ENCODE peak calls at places on chromosomes 1 and 21, in ten cellular contexts. One of them, this sample, is unnamed.

GRCh38 chr1:70043806-70044205 is 161.6 kb downstream of the LRRC40 start:
- DNase-seq in neural crest cell: no peak
- DNase-seq in GM23338: peak; percentile 13
- DNase-seq in endothelial cell: no peak
- DNase-seq in adrenal gland: no peak
- DNase-seq in right lobe of liver: no peak
- DNase-seq in colonic mucosa: no peak
- DNase-seq in AG09319: peak; percentile 29
- DNase-seq in left ventricle myocardium inferior: no peak
- DNase-seq in thoracic aorta: no peak
- DNase-seq in this sample: no peak

GRCh38 chr21:9839011-9839661 is 682.2 kb upstream of the TPTE start:
- DNase-seq in adrenal gland: no peak
- DNase-seq in left ventricle myocardium inferior: peak; percentile 15
- DNase-seq in neural crest cell: no peak
- DNase-seq in endothelial cell: no peak
- DNase-seq in colonic mucosa: no peak
- DNase-seq in thoracic aorta: no peak
- DNase-seq in AG09319: no peak
- DNase-seq in GM23338: no peak
- DNase-seq in right lobe of liver: peak; percentile 69
- DNase-seq in this sample: no peak

GRCh38 chr1:2979191-2980072 is 41.8 kb upstream of the ACTRT2 start:
- DNase-seq in left ventricle myocardium inferior: peak; percentile 10
- DNase-seq in neural crest cell: no peak
- DNase-seq in AG09319: no peak
- DNase-seq in endothelial cell: no peak
- DNase-seq in right lobe of liver: peak; percentile 44
- DNase-seq in colonic mucosa: no peak
- DNase-seq in adrenal gland: no peak
- DNase-seq in GM23338: no peak
- DNase-seq in thoracic aorta: no peak
- DNase-seq in this sample: no peak

GRCh38 chr1:9809122-9809521 is 14.6 kb downstream of the CLSTN1 start:
- DNase-seq in neural crest cell: no peak
- DNase-seq in right lobe of liver: no peak
- DNase-seq in GM23338: no peak
- DNase-seq in adrenal gland: no peak
- DNase-seq in left ventricle myocardium inferior: no peak
- DNase-seq in AG09319: no peak
- DNase-seq in endothelial cell: no peak
- DNase-seq in thoracic aorta: no peak
- DNase-seq in colonic mucosa: no peak
- DNase-seq in this sample: peak; percentile 34

GRCh38 chr1:55225228-55225627 is 10.1 kb upstream of the USP24 start:
- DNase-seq in colonic mucosa: no peak
- DNase-seq in right lobe of liver: no peak
- DNase-seq in left ventricle myocardium inferior: no peak
- DNase-seq in adrenal gland: no peak
- DNase-seq in neural crest cell: no peak
- DNase-seq in AG09319: no peak
- DNase-seq in endothelial cell: no peak
- DNase-seq in thoracic aorta: no peak
- DNase-seq in GM23338: peak; percentile 64
- DNase-seq in this sample: no peak

GRCh38 chr1:236018885-236019453 is 45.9 kb downstream of the NID1 start:
- DNase-seq in AG09319: no peak
- DNase-seq in GM23338: no peak
- DNase-seq in left ventricle myocardium inferior: peak; percentile 87
- DNase-seq in endothelial cell: no peak
- DNase-seq in right lobe of liver: peak; percentile 86
- DNase-seq in thoracic aorta: no peak
- DNase-seq in neural crest cell: no peak
- DNase-seq in colonic mucosa: peak; percentile 48
- DNase-seq in adrenal gland: peak; percentile 66
- DNase-seq in this sample: no peak

GRCh38 chr21:46634966-46635323 is 529 bp upstream of the PRMT2 start:
- DNase-seq in right lobe of liver: peak; percentile 68
- DNase-seq in adrenal gland: peak; percentile 75
- DNase-seq in thoracic aorta: peak; percentile 55
- DNase-seq in GM23338: peak; percentile 95
- DNase-seq in AG09319: peak; percentile 52
- DNase-seq in endothelial cell: no peak
- DNase-seq in colonic mucosa: peak; percentile 66
- DNase-seq in left ventricle myocardium inferior: no peak
- DNase-seq in neural crest cell: no peak
- DNase-seq in this sample: no peak

GRCh38 chr1:25703041-25703440 is 86.5 kb downstream of the MAN1C1 start:
- DNase-seq in adrenal gland: no peak
- DNase-seq in AG09319: no peak
- DNase-seq in GM23338: no peak
- DNase-seq in colonic mucosa: no peak
- DNase-seq in thoracic aorta: no peak
- DNase-seq in endothelial cell: no peak
- DNase-seq in neural crest cell: no peak
- DNase-seq in right lobe of liver: no peak
- DNase-seq in left ventricle myocardium inferior: no peak
- DNase-seq in this sample: no peak

GRCh38 chr1:59699227-59699847 is 115.4 kb upstream of the HOOK1 start:
- DNase-seq in left ventricle myocardium inferior: no peak
- DNase-seq in right lobe of liver: no peak
- DNase-seq in colonic mucosa: no peak
- DNase-seq in GM23338: peak; percentile 73
- DNase-seq in AG09319: no peak
- DNase-seq in endothelial cell: peak; percentile 22
- DNase-seq in neural crest cell: no peak
- DNase-seq in thoracic aorta: no peak
- DNase-seq in adrenal gland: peak; percentile 44
- DNase-seq in this sample: peak; percentile 25

GRCh38 chr1:216710042-216710441 is 13.2 kb downstream of the ESRRG start:
- DNase-seq in colonic mucosa: no peak
- DNase-seq in right lobe of liver: no peak
- DNase-seq in adrenal gland: no peak
- DNase-seq in GM23338: no peak
- DNase-seq in neural crest cell: no peak
- DNase-seq in endothelial cell: no peak
- DNase-seq in left ventricle myocardium inferior: no peak
- DNase-seq in AG09319: no peak
- DNase-seq in thoracic aorta: no peak
- DNase-seq in this sample: no peak

GRCh38 chr1:172380441-172381244 is 39.8 kb upstream of the C1orf105 start:
- DNase-seq in AG09319: no peak
- DNase-seq in endothelial cell: no peak
- DNase-seq in neural crest cell: no peak
- DNase-seq in GM23338: no peak
- DNase-seq in left ventricle myocardium inferior: no peak
- DNase-seq in right lobe of liver: no peak
- DNase-seq in adrenal gland: no peak
- DNase-seq in thoracic aorta: no peak
- DNase-seq in colonic mucosa: no peak
- DNase-seq in this sample: no peak
- TF ChIP-seq CTCF in AG09319: no peak
- TF ChIP-seq CTCF in endothelial cell: no peak
- TF ChIP-seq CTCF in neural crest cell: no peak
- TF ChIP-seq CTCF in GM23338: no peak
- TF ChIP-seq CTCF in left ventricle myocardium inferior: no peak
- TF ChIP-seq CTCF in right lobe of liver: no peak
- TF ChIP-seq CTCF in adrenal gland: no peak
- TF ChIP-seq CTCF in thoracic aorta: no peak
- TF ChIP-seq CTCF in colonic mucosa: no peak
- TF ChIP-seq CTCF in this sample: no peak

GRCh38 chr1:61337471-61337870 is 255.1 kb downstream of the NFIA start:
- DNase-seq in neural crest cell: no peak
- DNase-seq in endothelial cell: no peak
- DNase-seq in colonic mucosa: no peak
- DNase-seq in adrenal gland: no peak
- DNase-seq in GM23338: peak; percentile 16
- DNase-seq in thoracic aorta: no peak
- DNase-seq in AG09319: no peak
- DNase-seq in left ventricle myocardium inferior: no peak
- DNase-seq in right lobe of liver: no peak
- DNase-seq in this sample: no peak

GRCh38 chr1:61334718-61335589 is 252.6 kb downstream of the NFIA start:
- DNase-seq in colonic mucosa: no peak
- DNase-seq in right lobe of liver: no peak
- DNase-seq in neural crest cell: no peak
- DNase-seq in GM23338: no peak
- DNase-seq in AG09319: no peak
- DNase-seq in thoracic aorta: peak; percentile 16
- DNase-seq in left ventricle myocardium inferior: peak; percentile 57
- DNase-seq in adrenal gland: peak; percentile 48
- DNase-seq in endothelial cell: no peak
- DNase-seq in this sample: no peak

GRCh38 chr1:61337981-61338848 is 255.9 kb downstream of the NFIA start:
- DNase-seq in GM23338: peak; percentile 69
- DNase-seq in adrenal gland: peak; percentile 87
- DNase-seq in colonic mucosa: peak; percentile 64
- DNase-seq in left ventricle myocardium inferior: peak; percentile 65
- DNase-seq in thoracic aorta: peak; percentile 50
- DNase-seq in endothelial cell: peak; percentile 48
- DNase-seq in neural crest cell: peak; percentile 28
- DNase-seq in AG09319: peak; percentile 62
- DNase-seq in right lobe of liver: peak; percentile 67
- DNase-seq in this sample: peak; percentile 28

GRCh38 chr1:61338899-61339298 is 256.5 kb downstream of the NFIA start:
- DNase-seq in thoracic aorta: no peak
- DNase-seq in endothelial cell: no peak
- DNase-seq in neural crest cell: no peak
- DNase-seq in colonic mucosa: no peak
- DNase-seq in AG09319: no peak
- DNase-seq in GM23338: no peak
- DNase-seq in left ventricle myocardium inferior: no peak
- DNase-seq in adrenal gland: no peak
- DNase-seq in right lobe of liver: no peak
- DNase-seq in this sample: no peak

DNA sequence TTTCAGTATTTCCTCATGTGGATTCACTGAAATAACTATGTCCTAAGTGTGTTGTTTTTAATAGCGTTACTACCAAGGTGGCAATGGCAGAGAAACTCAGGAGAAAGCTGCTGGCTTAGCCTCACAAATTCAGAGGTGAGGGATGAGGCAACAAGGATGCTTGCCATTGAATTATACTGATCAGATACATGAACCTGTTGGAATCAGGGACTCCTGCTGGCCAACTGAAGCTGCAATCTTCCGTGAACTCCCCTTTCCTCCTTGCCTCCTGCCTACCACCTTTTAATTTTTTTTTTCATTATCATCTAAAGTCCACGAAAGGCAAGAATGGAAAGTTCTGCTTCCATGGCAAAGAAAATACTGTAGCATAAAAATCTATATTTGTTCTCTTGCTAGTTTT is 254.7 kb downstream of the NFIA start:
- DNase-seq in AG09319: no peak
- DNase-seq in endothelial cell: no peak
- DNase-seq in right lobe of liver: no peak
- DNase-seq in neural crest cell: no peak
- DNase-seq in thoracic aorta: no peak
- DNase-seq in GM23338: peak; percentile 41
- DNase-seq in adrenal gland: no peak
- DNase-seq in colonic mucosa: no peak
- DNase-seq in left ventricle myocardium inferior: no peak
- DNase-seq in this sample: no peak
- TF ChIP-seq CTCF in AG09319: no peak
- TF ChIP-seq CTCF in endothelial cell: no peak
- TF ChIP-seq CTCF in right lobe of liver: peak; percentile 30
- TF ChIP-seq CTCF in neural crest cell: no peak
- TF ChIP-seq CTCF in thoracic aorta: peak; percentile 10
- TF ChIP-seq CTCF in GM23338: peak; percentile 40
- TF ChIP-seq CTCF in adrenal gland: peak; percentile 15
- TF ChIP-seq CTCF in colonic mucosa: no peak
- TF ChIP-seq CTCF in left ventricle myocardium inferior: peak; percentile 34
- TF ChIP-seq CTCF in this sample: no peak

DNA sequence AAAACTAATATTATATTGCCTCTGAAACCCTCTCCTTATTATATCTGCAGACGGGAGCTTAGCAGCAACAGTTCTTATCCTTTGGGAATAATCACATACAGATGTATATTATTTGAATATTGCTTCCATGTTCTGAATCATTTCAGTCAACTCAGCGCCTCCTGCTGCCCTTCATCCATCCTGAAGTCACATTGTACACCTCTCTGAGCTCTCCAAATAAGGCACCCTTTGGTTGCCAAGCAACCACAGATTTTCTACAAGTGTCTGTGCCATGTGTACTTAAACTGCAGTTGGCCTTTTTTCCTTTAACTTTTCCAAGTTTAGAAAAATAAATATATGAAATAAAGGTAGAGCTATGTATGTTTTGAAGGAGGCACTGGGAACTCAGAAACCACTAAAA is 384.2 kb downstream of the LRRIQ3 start:
- DNase-seq in AG09319: no peak
- DNase-seq in thoracic aorta: no peak
- DNase-seq in left ventricle myocardium inferior: no peak
- DNase-seq in neural crest cell: no peak
- DNase-seq in right lobe of liver: no peak
- DNase-seq in adrenal gland: no peak
- DNase-seq in GM23338: no peak
- DNase-seq in colonic mucosa: no peak
- DNase-seq in endothelial cell: no peak
- DNase-seq in this sample: no peak
- TF ChIP-seq CTCF in AG09319: no peak
- TF ChIP-seq CTCF in thoracic aorta: no peak
- TF ChIP-seq CTCF in left ventricle myocardium inferior: no peak
- TF ChIP-seq CTCF in neural crest cell: no peak
- TF ChIP-seq CTCF in right lobe of liver: no peak
- TF ChIP-seq CTCF in adrenal gland: no peak
- TF ChIP-seq CTCF in GM23338: peak; percentile 39
- TF ChIP-seq CTCF in colonic mucosa: no peak
- TF ChIP-seq CTCF in endothelial cell: no peak
- TF ChIP-seq CTCF in this sample: no peak

GRCh38 chr1:44537538-44537937 is 132.5 kb downstream of the RNF220 start:
- DNase-seq in endothelial cell: no peak
- DNase-seq in neural crest cell: no peak
- DNase-seq in adrenal gland: no peak
- DNase-seq in right lobe of liver: no peak
- DNase-seq in colonic mucosa: no peak
- DNase-seq in left ventricle myocardium inferior: no peak
- DNase-seq in thoracic aorta: no peak
- DNase-seq in GM23338: peak; percentile 65
- DNase-seq in AG09319: no peak
- DNase-seq in this sample: no peak

GRCh38 chr1:44532567-44532944 is 127.5 kb downstream of the RNF220 start:
- DNase-seq in thoracic aorta: no peak
- DNase-seq in endothelial cell: no peak
- DNase-seq in right lobe of liver: no peak
- DNase-seq in adrenal gland: no peak
- DNase-seq in left ventricle myocardium inferior: no peak
- DNase-seq in neural crest cell: no peak
- DNase-seq in AG09319: no peak
- DNase-seq in GM23338: no peak
- DNase-seq in colonic mucosa: no peak
- DNase-seq in this sample: no peak

GRCh38 chr1:44536357-44536756 is 131.3 kb downstream of the RNF220 start:
- DNase-seq in thoracic aorta: no peak
- DNase-seq in adrenal gland: no peak
- DNase-seq in AG09319: no peak
- DNase-seq in neural crest cell: no peak
- DNase-seq in endothelial cell: no peak
- DNase-seq in left ventricle myocardium inferior: no peak
- DNase-seq in GM23338: peak; percentile 38
- DNase-seq in colonic mucosa: no peak
- DNase-seq in right lobe of liver: no peak
- DNase-seq in this sample: no peak

GRCh38 chr1:44531785-44532566 is 126.9 kb downstream of the RNF220 start:
- DNase-seq in right lobe of liver: no peak
- DNase-seq in thoracic aorta: no peak
- DNase-seq in left ventricle myocardium inferior: no peak
- DNase-seq in colonic mucosa: no peak
- DNase-seq in AG09319: no peak
- DNase-seq in adrenal gland: peak; percentile 21
- DNase-seq in endothelial cell: no peak
- DNase-seq in neural crest cell: no peak
- DNase-seq in GM23338: no peak
- DNase-seq in this sample: no peak

GRCh38 chr1:44534771-44535170 is 129.7 kb downstream of the RNF220 start:
- DNase-seq in GM23338: peak; percentile 77
- DNase-seq in adrenal gland: no peak
- DNase-seq in neural crest cell: no peak
- DNase-seq in left ventricle myocardium inferior: no peak
- DNase-seq in right lobe of liver: no peak
- DNase-seq in endothelial cell: no peak
- DNase-seq in AG09319: no peak
- DNase-seq in thoracic aorta: no peak
- DNase-seq in colonic mucosa: no peak
- DNase-seq in this sample: no peak
- TF ChIP-seq CTCF in GM23338: peak; percentile 67
- TF ChIP-seq CTCF in adrenal gland: no peak
- TF ChIP-seq CTCF in neural crest cell: no peak
- TF ChIP-seq CTCF in left ventricle myocardium inferior: no peak
- TF ChIP-seq CTCF in right lobe of liver: no peak
- TF ChIP-seq CTCF in endothelial cell: no peak
- TF ChIP-seq CTCF in AG09319: no peak
- TF ChIP-seq CTCF in thoracic aorta: no peak
- TF ChIP-seq CTCF in colonic mucosa: no peak
- TF ChIP-seq CTCF in this sample: no peak